ENCODE peak calls at places on chromosomes 11 and 22, in seven cellular contexts. B, I, Y, H, W, M and T are unnamed samples.

GRCh38 chr11:26201411-26201810 is 130.5 kb upstream of the ANO3 start:
- DNase-seq in B (no peak), I (no peak), Y (peak), H (no peak), W (no peak), M (peak), T (no peak)

GRCh38 chr11:79428406-79428805 is 12.4 kb downstream of the TENM4 start:
- DNase-seq in B (no peak), I (no peak), Y (no peak), H (no peak), W (no peak), M (no peak), T (no peak)

GRCh38 chr11:6627762-6628241 is 8.6 kb upstream of the TPP1 start:
- DNase-seq in B (no peak), I (no peak), Y (no peak), H (no peak), W (no peak), M (no peak), T (no peak)

GRCh38 chr11:107957109-107957588 is 28.9 kb downstream of the RAB39A start:
- DNase-seq in B (peak), I (no peak), Y (no peak), H (no peak), W (no peak), M (no peak), T (no peak)

GRCh38 chr11:127627629-127628462 is 627.3 kb upstream of the KIRREL3 start:
- DNase-seq in B (peak), I (no peak), Y (no peak), H (peak), W (peak), M (no peak), T (no peak)

GRCh38 chr11:46497498-46497897 is 96.3 kb downstream of the AMBRA1 start:
- DNase-seq in B (no peak), I (no peak), Y (no peak), H (no peak), W (no peak), M (no peak), T (no peak)

GRCh38 chr11:91527380-91528030 is 697.1 kb upstream of the FAT3 start:
- DNase-seq in B (no peak), I (no peak), Y (no peak), H (no peak), W (no peak), M (no peak), T (no peak)

GRCh38 chr11:121671276-121672168 is 218.8 kb upstream of the SORL1-AS1 start:
- DNase-seq in B (peak), I (no peak), Y (no peak), H (no peak), W (no peak), M (no peak), T (no peak)

GRCh38 chr11:117985953-117986887 is at the start of gene IL10RA:
- DNase-seq in B (peak), I (peak), Y (no peak), H (peak), W (peak), M (peak), T (peak)

GRCh38 chr22:20219667-20220628 is 48.2 kb downstream of the RTN4R start:
- DNase-seq in B (no peak), I (no peak), Y (no peak), H (no peak), W (no peak), M (peak), T (no peak)

GRCh38 chr11:11332141-11332710 is 20.8 kb downstream of the CSNK2A3 start:
- DNase-seq in B (no peak), I (no peak), Y (no peak), H (no peak), W (no peak), M (no peak), T (no peak)

GRCh38 chr22:24153959-24154358 is 27.3 kb upstream of the SUSD2 start:
- DNase-seq in B (no peak), I (no peak), Y (no peak), H (no peak), W (no peak), M (no peak), T (no peak)

GRCh38 chr22:42114721-42115120 is 15.9 kb downstream of the CYP2D6 start:
- DNase-seq in B (no peak), I (no peak), Y (no peak), H (no peak), W (no peak), M (peak), T (no peak)

GRCh38 chr11:30852645-30853044 is 266.5 kb upstream of the MPPED2 start:
- DNase-seq in B (no peak), I (no peak), Y (no peak), H (no peak), W (no peak), M (no peak), T (no peak)

GRCh38 chr11:106409201-106409600 is 331.7 kb downstream of the AASDHPPT start:
- DNase-seq in B (no peak), I (no peak), Y (no peak), H (no peak), W (no peak), M (no peak), T (no peak)

GRCh38 chr11:37525336-37525735 is 927.3 kb upstream of the RAG2 start:
- DNase-seq in B (no peak), I (no peak), Y (no peak), H (no peak), W (no peak), M (no peak), T (no peak)
- TF ChIP-seq CTCF in B (no peak), I (peak), Y (peak), H (no peak), W (no peak), M (no peak), T (no peak)

GRCh38 chr11:85903811-85904210 is 48.6 kb downstream of the CCDC83 start:
- DNase-seq in B (no peak), I (no peak), Y (no peak), H (no peak), W (no peak), M (no peak), T (no peak)

GRCh38 chr11:85903406-85903805 is 48.2 kb downstream of the CCDC83 start:
- DNase-seq in B (no peak), I (no peak), Y (no peak), H (no peak), W (no peak), M (no peak), T (no peak)

GRCh38 chr11:85898456-85898855 is 43.3 kb downstream of the CCDC83 start:
- DNase-seq in B (no peak), I (no peak), Y (no peak), H (no peak), W (no peak), M (no peak), T (no peak)

GRCh38 chr11:85896871-85897270 is 41.7 kb downstream of the CCDC83 start:
- DNase-seq in B (no peak), I (no peak), Y (no peak), H (no peak), W (no peak), M (no peak), T (no peak)

GRCh38 chr11:85902353-85902752 is 47.2 kb downstream of the CCDC83 start:
- DNase-seq in B (no peak), I (no peak), Y (no peak), H (no peak), W (no peak), M (no peak), T (no peak)
- H3K27ac ChIP-seq in B (no peak), I (no peak), Y (no peak), H (no peak), W (no peak), M (no peak), T (no peak)

GRCh38 chr11:68038718-68039525 is at the start of gene TCIRG1:
- DNase-seq in B (no peak), I (peak), Y (no peak), H (peak), W (peak), M (peak), T (peak)

GRCh38 chr11:68037481-68038225 is 1.2 kb upstream of the TCIRG1 start:
- DNase-seq in B (no peak), I (no peak), Y (no peak), H (no peak), W (no peak), M (no peak), T (no peak)

GRCh38 chr11:68036717-68037239 is 2.0 kb upstream of the TCIRG1 start:
- DNase-seq in B (no peak), I (no peak), Y (no peak), H (peak), W (peak), M (no peak), T (no peak)

GRCh38 chr11:68039526-68040086 is 781 bp downstream of the TCIRG1 start:
- DNase-seq in B (no peak), I (no peak), Y (no peak), H (no peak), W (peak), M (no peak), T (no peak)

GRCh38 chr11:68038226-68038717 is 553 bp upstream of the TCIRG1 start:
- DNase-seq in B (no peak), I (peak), Y (no peak), H (no peak), W (no peak), M (no peak), T (no peak)
- H3K4me3 ChIP-seq in B (peak), I (peak), Y (peak), H (peak), W (peak), M (peak), T (peak)

GRCh38 chr11:45181595-45182550 is 35.4 kb downstream of the PRDM11 start:
- DNase-seq in B (no peak), I (no peak), Y (no peak), H (no peak), W (no peak), M (no peak), T (no peak)

GRCh38 chr11:45179686-45180085 is 33.2 kb downstream of the PRDM11 start:
- DNase-seq in B (no peak), I (no peak), Y (no peak), H (no peak), W (no peak), M (no peak), T (no peak)

GRCh38 chr11:45180888-45181594 is 34.6 kb downstream of the PRDM11 start:
- DNase-seq in B (no peak), I (no peak), Y (no peak), H (peak), W (peak), M (peak), T (peak)

GRCh38 chr11:45178890-45179663 is 32.6 kb downstream of the PRDM11 start:
- DNase-seq in B (peak), I (no peak), Y (no peak), H (no peak), W (no peak), M (peak), T (no peak)

GRCh38 chr11:45180158-45180887 is 33.9 kb downstream of the PRDM11 start:
- DNase-seq in B (no peak), I (peak), Y (no peak), H (peak), W (peak), M (peak), T (no peak)
- TF ChIP-seq CTCF in B (peak), I (peak), Y (peak), H (peak), W (peak), M (peak), T (peak)

GRCh38 chr22:39332441-39333064 is 13.1 kb upstream of the RPL3 start:
- DNase-seq in B (no peak), I (peak), Y (no peak), H (no peak), W (no peak), M (no peak), T (no peak)

GRCh38 chr22:39325392-39325932 is 6.0 kb upstream of the RPL3 start:
- DNase-seq in B (no peak), I (no peak), Y (no peak), H (no peak), W (no peak), M (no peak), T (no peak)

GRCh38 chr22:39327995-39328754 is 8.8 kb upstream of the RPL3 start:
- DNase-seq in B (no peak), I (no peak), Y (no peak), H (no peak), W (no peak), M (no peak), T (no peak)
- H3K27ac ChIP-seq in B (no peak), I (no peak), Y (no peak), H (no peak), W (no peak), M (no peak), T (no peak)

GRCh38 chr22:34243023-34243422 is 322.7 kb upstream of the LARGE1 start:
- DNase-seq in B (no peak), I (no peak), Y (no peak), H (no peak), W (no peak), M (no peak), T (no peak)
- H3K4me3 ChIP-seq in B (no peak), I (no peak), Y (no peak), H (no peak), W (no peak), M (no peak), T (no peak)

GRCh38 chr22:38570841-38571364 is 920 bp upstream of the DMC1 start:
- DNase-seq in B (peak), I (peak), Y (no peak), H (peak), W (peak), M (peak), T (peak)

GRCh38 chr22:38567531-38568245 is 2.3 kb downstream of the DMC1 start:
- DNase-seq in B (no peak), I (no peak), Y (no peak), H (no peak), W (no peak), M (no peak), T (no peak)

GRCh38 chr22:38569972-38570840 is at the start of gene DMC1:
- DNase-seq in B (peak), I (peak), Y (no peak), H (peak), W (peak), M (peak), T (peak)

GRCh38 chr22:38569181-38569971 is 607 bp downstream of the DMC1 start:
- DNase-seq in B (no peak), I (no peak), Y (no peak), H (peak), W (no peak), M (no peak), T (no peak)

GRCh38 chr22:38572065-38572464 is 2.1 kb upstream of the DMC1 start:
- DNase-seq in B (peak), I (peak), Y (no peak), H (peak), W (peak), M (peak), T (no peak)
- TF ChIP-seq CTCF in B (peak), I (peak), Y (peak), H (peak), W (peak), M (peak), T (peak)